ENCODE peak calls at places on chromosomes 4 and X, in four cellular contexts. U is choroid plexus epithelial cell, P is right lobe of liver, I is GM20000. Q is an unnamed sample.

GRCh38 chr4:183600189-183600685 is 58.7 kb downstream of the RWDD4 start:
- DNase-seq in U (peak; percentile 53), P (no peak), I (no peak), Q (no peak)

GRCh38 chrX:130108647-130109428 is 1.5 kb downstream of the ELF4 start:
- DNase-seq in U (no peak), P (no peak), I (peak; percentile 75), Q (no peak)

GRCh38 chr4:140198942-140199341 is 45.0 kb upstream of the MAML3 start:
- DNase-seq in U (no peak), P (no peak), I (no peak), Q (no peak)

GRCh38 chr4:15779336-15779735 is 1.2 kb downstream of the CD38 start:
- DNase-seq in U (peak; percentile 83), P (peak; percentile 72), I (no peak), Q (no peak)

GRCh38 chrX:39985116-39985515 is 112.6 kb downstream of the BCOR start:
- DNase-seq in U (no peak), P (no peak), I (no peak), Q (no peak)

GRCh38 chrX:40085086-40085551 is 12.6 kb downstream of the BCOR start:
- DNase-seq in U (peak; percentile 36), P (no peak), I (no peak), Q (peak; percentile 67)

GRCh38 chr4:56049428-56050212 is 100.9 kb downstream of the CEP135 start:
- DNase-seq in U (peak; percentile 22), P (peak; percentile 60), I (peak; percentile 50), Q (no peak)

GRCh38 chr4:137641554-137641953 is 109.3 kb upstream of the PCDH18 start:
- DNase-seq in U (peak; percentile 84), P (no peak), I (no peak), Q (no peak)

GRCh38 chr4:17985832-17986231 is 35.7 kb downstream of the LCORL start:
- DNase-seq in U (no peak), P (no peak), I (no peak), Q (no peak)

GRCh38 chr4:99411041-99411440 is 24.1 kb downstream of the ADH7 start:
- DNase-seq in U (no peak), P (no peak), I (no peak), Q (no peak)

GRCh38 chr4:99410075-99410474 is 25.1 kb downstream of the ADH7 start:
- DNase-seq in U (no peak), P (peak; percentile 54), I (no peak), Q (no peak)

GRCh38 chr4:99417125-99417524 is 18.0 kb downstream of the ADH7 start:
- DNase-seq in U (no peak), P (no peak), I (no peak), Q (no peak)

GRCh38 chr4:99413160-99413559 is 22.0 kb downstream of the ADH7 start:
- DNase-seq in U (no peak), P (no peak), I (no peak), Q (no peak)

DNA sequence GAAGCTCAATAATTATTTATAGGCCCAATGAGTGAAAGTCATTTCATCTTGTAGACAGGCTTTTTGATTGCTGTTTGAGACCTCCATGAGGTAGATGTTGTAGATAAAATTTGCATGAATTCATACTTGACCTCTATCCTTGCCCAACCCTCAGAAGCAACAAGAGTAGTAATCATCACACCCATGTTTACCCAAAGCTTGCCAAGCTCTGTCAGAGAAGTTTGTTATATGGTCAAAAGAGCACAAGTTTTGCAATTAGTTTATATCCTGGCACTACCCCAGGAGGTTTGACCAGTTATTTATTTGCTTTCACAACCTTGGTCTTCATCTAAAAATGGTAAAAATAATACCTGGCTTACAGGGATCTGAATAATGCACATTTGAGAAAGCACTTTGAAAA is 20.7 kb downstream of the ADH7 start:
- DNase-seq in U (no peak), P (no peak), I (no peak), Q (no peak)
- TF ChIP-seq CTCF in U (no peak), P (no peak), I (no peak), Q (no peak)

DNA sequence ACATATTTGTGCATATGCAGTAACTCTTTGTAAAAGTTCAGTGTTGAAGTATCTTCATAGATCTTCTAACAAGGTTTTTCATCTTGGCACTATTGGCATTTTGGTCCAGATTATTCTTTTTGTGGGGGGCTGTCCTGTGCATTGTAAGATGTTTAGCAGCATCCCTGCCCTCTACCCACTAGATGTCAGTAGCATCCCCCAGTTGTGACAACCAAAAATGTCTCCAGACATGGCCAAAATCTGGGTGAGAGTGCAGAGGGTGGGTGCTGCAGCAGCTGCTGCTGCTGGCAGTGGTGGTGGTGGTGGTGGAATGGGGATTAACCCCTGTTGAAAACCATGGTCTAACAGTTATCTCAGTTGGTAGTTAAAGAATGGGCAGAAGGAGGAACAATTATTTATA is 370.0 kb downstream of the GPAT3 start:
- DNase-seq in U (no peak), P (no peak), I (no peak), Q (no peak)
- TF ChIP-seq CTCF in U (peak; percentile 31), P (no peak), I (peak; percentile 3), Q (peak; percentile 45)

GRCh38 chr4:8393593-8394038 is 46.9 kb downstream of the ACOX3 start:
- DNase-seq in U (peak; percentile 96), P (no peak), I (no peak), Q (no peak)
- TF ChIP-seq CTCF in U (peak; percentile 52), P (no peak), I (no peak), Q (peak; percentile 39)

GRCh38 chrX:8192276-8192675 is 21.2 kb upstream of the VCX2 start:
- DNase-seq in U (no peak), P (no peak), I (no peak), Q (no peak)

GRCh38 chrX:8194216-8194615 is 23.1 kb upstream of the VCX2 start:
- DNase-seq in U (no peak), P (no peak), I (no peak), Q (no peak)

GRCh38 chrX:8190341-8190830 is 19.3 kb upstream of the VCX2 start:
- DNase-seq in U (no peak), P (no peak), I (no peak), Q (no peak)

GRCh38 chrX:8189096-8189830 is 18.2 kb upstream of the VCX2 start:
- DNase-seq in U (no peak), P (no peak), I (no peak), Q (no peak)

DNA sequence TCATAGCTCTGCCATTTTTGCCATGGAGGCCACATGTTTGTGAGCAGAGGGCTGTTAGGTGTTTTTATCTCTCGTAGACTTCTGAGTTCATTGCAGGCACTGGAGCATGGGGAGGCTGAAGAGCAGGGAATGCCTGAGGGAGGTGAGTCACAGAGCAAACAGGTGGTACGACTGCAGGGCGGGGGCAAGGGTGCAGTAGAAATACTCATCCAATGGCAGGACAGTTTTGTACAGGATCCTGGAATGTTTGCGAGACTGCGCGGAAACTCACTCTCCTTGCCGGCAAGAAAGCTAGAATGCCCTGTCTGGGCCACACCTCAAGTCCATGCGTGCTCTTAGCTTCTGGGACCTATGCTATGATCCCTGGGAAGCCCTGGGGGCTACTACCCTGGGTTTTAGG is 20.0 kb upstream of the VCX2 start:
- DNase-seq in U (no peak), P (no peak), I (no peak), Q (no peak)
- TF ChIP-seq CTCF in U (no peak), P (no peak), I (no peak), Q (no peak)

DNA sequence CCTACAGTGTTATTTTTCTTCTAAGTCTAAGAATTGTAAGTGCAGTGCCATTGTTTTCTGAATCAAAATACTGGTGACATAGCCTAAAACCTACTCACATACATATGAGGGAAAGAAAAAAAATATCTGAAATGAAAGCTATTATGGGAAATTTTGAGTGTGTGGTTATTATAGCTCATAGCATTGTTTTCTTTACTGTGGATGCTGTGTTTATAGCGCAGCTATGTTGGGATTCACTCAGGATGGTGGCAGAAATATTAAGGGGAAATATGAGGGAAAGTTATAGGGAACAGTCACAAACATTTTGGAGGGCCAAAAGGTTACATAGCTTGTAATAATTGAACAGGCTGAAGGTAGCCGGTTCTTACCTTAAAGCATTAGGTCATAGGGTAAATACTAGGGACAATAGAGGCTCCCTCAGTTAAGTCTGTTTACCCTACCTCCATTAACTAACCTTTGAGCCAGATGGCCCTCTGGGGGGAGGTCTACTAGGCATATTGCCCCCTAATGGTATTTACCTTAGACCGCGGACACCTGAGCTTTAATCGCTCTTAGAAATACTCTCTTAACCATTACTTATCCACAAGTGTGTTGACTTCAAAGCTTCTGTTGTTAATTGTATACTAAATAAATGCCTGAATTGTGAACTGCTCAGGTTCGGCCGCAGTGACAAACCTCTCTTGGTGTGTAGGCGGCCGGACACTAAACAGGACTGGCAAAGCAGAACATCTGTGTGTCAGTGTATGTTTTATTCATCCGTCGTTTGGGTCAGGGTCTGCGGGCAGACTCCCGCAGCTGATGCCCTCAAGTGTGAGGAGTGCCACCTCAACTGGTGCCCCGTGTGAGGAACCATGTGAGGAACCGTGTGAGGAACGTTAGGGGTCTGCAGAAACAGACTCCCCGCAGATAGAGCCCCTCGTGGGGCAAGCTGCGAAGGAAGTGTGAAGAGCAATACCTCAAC is 21.3 kb upstream of the SULT1B1 start:
- DNase-seq in U (no peak), P (no peak), I (no peak), Q (no peak)
- TF ChIP-seq CTCF in U (no peak), P (no peak), I (no peak), Q (no peak)

Q was measured in chondrocyte.